ENCODE peak calls at places on chromosomes 3 and 15, in six cellular contexts. F is non-pigmented ciliary epithelial cell, Y is mesenchymal stem cell, N is hippocampal formation, T is HFFc6, Q is GM06990. M is an unnamed sample.

GRCh38 chr15:78197632-78198031 is 36.7 kb downstream of the ACSBG1 start:
- DNase-seq in F (no peak), Y (no peak), N (no peak), T (no peak), Q (no peak), M (no peak)

GRCh38 chr3:97481416-97481815 is 283.1 kb upstream of the ARL6 start:
- DNase-seq in F (no peak), Y (no peak), N (no peak), T (no peak), Q (no peak), M (no peak)

GRCh38 chr15:28912422-28912821 is 26.6 kb downstream of the APBA2 start:
- DNase-seq in F (no peak), Y (no peak), N (no peak), T (no peak), Q (no peak), M (no peak)

GRCh38 chr3:13233487-13234154 is 160.4 kb upstream of the IQSEC1 start:
- DNase-seq in F (no peak), Y (no peak), N (no peak), T (no peak), Q (no peak), M (no peak)

GRCh38 chr3:4627651-4628375 is 134.7 kb downstream of the ITPR1 start:
- DNase-seq in F (no peak), Y (no peak), N (no peak), T (no peak), Q (no peak), M (no peak)

GRCh38 chr3:42306499-42306898 is 40.5 kb upstream of the CCK start:
- DNase-seq in F (no peak), Y (no peak), N (no peak), T (no peak), Q (no peak), M (no peak)

GRCh38 chr3:136444581-136444980 is 194.4 kb downstream of the PCCB start:
- DNase-seq in F (no peak), Y (peak; percentile 6), N (no peak), T (no peak), Q (no peak), M (no peak)

GRCh38 chr3:184262166-184262926 is 993 bp upstream of the CAMK2N2 start:
- DNase-seq in F (no peak), Y (no peak), N (no peak), T (no peak), Q (no peak), M (no peak)

GRCh38 chr15:70463453-70463834 is 299.9 kb downstream of the UACA start:
- DNase-seq in F (no peak), Y (no peak), N (no peak), T (no peak), Q (no peak), M (no peak)

GRCh38 chr15:90202929-90203328 is 1.8 kb downstream of the SEMA4B start:
- DNase-seq in F (no peak), Y (no peak), N (no peak), T (no peak), Q (no peak), M (no peak)

M was measured in RCC 7860.